ENCODE peak calls at places on chromosomes 6 and 20, in ten cellular contexts. One of them, this sample, is unnamed.

GRCh38 chr6:139439278-139439813 is 64.9 kb upstream of the CITED2 start:
- DNase-seq in cardiac muscle cell: no peak
- DNase-seq in AG09319: no peak
- DNase-seq in spleen: no peak
- DNase-seq in dorsolateral prefrontal cortex: no peak
- DNase-seq in RWPE1: peak
- DNase-seq in B cell: no peak
- DNase-seq in MM.1S: no peak
- DNase-seq in AG04449: no peak
- DNase-seq in upper lobe of right lung: no peak
- DNase-seq in this sample: no peak

GRCh38 chr20:63945921-63946920 is 10.0 kb downstream of the UCKL1 start:
- DNase-seq in AG09319: no peak
- DNase-seq in MM.1S: no peak
- DNase-seq in upper lobe of right lung: no peak
- DNase-seq in B cell: no peak
- DNase-seq in dorsolateral prefrontal cortex: peak
- DNase-seq in AG04449: no peak
- DNase-seq in RWPE1: no peak
- DNase-seq in cardiac muscle cell: no peak
- DNase-seq in spleen: peak
- DNase-seq in this sample: no peak

GRCh38 chr6:47235964-47236760 is 73.5 kb downstream of the TNFRSF21 start:
- DNase-seq in AG09319: no peak
- DNase-seq in spleen: no peak
- DNase-seq in AG04449: no peak
- DNase-seq in upper lobe of right lung: no peak
- DNase-seq in MM.1S: no peak
- DNase-seq in RWPE1: no peak
- DNase-seq in dorsolateral prefrontal cortex: no peak
- DNase-seq in B cell: no peak
- DNase-seq in cardiac muscle cell: peak
- DNase-seq in this sample: no peak

GRCh38 chr6:158476389-158476788 is 83.5 kb upstream of the TMEM181 start:
- DNase-seq in cardiac muscle cell: no peak
- DNase-seq in B cell: no peak
- DNase-seq in upper lobe of right lung: no peak
- DNase-seq in RWPE1: no peak
- DNase-seq in spleen: no peak
- DNase-seq in MM.1S: no peak
- DNase-seq in AG04449: no peak
- DNase-seq in AG09319: no peak
- DNase-seq in dorsolateral prefrontal cortex: peak
- DNase-seq in this sample: no peak

GRCh38 chr20:42204261-42204660 is 586.1 kb upstream of the CHD6 start:
- DNase-seq in RWPE1: no peak
- DNase-seq in AG04449: no peak
- DNase-seq in B cell: no peak
- DNase-seq in spleen: no peak
- DNase-seq in cardiac muscle cell: peak
- DNase-seq in dorsolateral prefrontal cortex: no peak
- DNase-seq in AG09319: no peak
- DNase-seq in MM.1S: no peak
- DNase-seq in upper lobe of right lung: no peak
- DNase-seq in this sample: no peak

GRCh38 chr6:9494864-9495263 is 920.0 kb downstream of the TFAP2A start:
- DNase-seq in spleen: no peak
- DNase-seq in dorsolateral prefrontal cortex: no peak
- DNase-seq in cardiac muscle cell: no peak
- DNase-seq in AG09319: no peak
- DNase-seq in MM.1S: no peak
- DNase-seq in AG04449: no peak
- DNase-seq in RWPE1: no peak
- DNase-seq in B cell: no peak
- DNase-seq in upper lobe of right lung: no peak
- DNase-seq in this sample: no peak

GRCh38 chr6:145480024-145480423 is 255.3 kb downstream of the EPM2A start:
- DNase-seq in MM.1S: no peak
- DNase-seq in AG09319: no peak
- DNase-seq in dorsolateral prefrontal cortex: no peak
- DNase-seq in cardiac muscle cell: no peak
- DNase-seq in upper lobe of right lung: no peak
- DNase-seq in spleen: no peak
- DNase-seq in RWPE1: no peak
- DNase-seq in B cell: no peak
- DNase-seq in AG04449: no peak
- DNase-seq in this sample: no peak

GRCh38 chr6:110513001-110513400 is 36.6 kb upstream of the SLC22A16 start:
- DNase-seq in upper lobe of right lung: no peak
- DNase-seq in spleen: no peak
- DNase-seq in B cell: no peak
- DNase-seq in AG04449: no peak
- DNase-seq in RWPE1: no peak
- DNase-seq in dorsolateral prefrontal cortex: no peak
- DNase-seq in cardiac muscle cell: no peak
- DNase-seq in AG09319: no peak
- DNase-seq in MM.1S: no peak
- DNase-seq in this sample: no peak

GRCh38 chr6:56946368-56946767 is 8.5 kb upstream of the BEND6 start:
- DNase-seq in cardiac muscle cell: no peak
- DNase-seq in RWPE1: no peak
- DNase-seq in AG09319: no peak
- DNase-seq in upper lobe of right lung: no peak
- DNase-seq in AG04449: no peak
- DNase-seq in B cell: no peak
- DNase-seq in spleen: no peak
- DNase-seq in MM.1S: no peak
- DNase-seq in dorsolateral prefrontal cortex: no peak
- DNase-seq in this sample: no peak

GRCh38 chr6:56949925-56950495 is 4.9 kb upstream of the BEND6 start:
- DNase-seq in cardiac muscle cell: no peak
- DNase-seq in B cell: no peak
- DNase-seq in dorsolateral prefrontal cortex: no peak
- DNase-seq in MM.1S: no peak
- DNase-seq in RWPE1: no peak
- DNase-seq in upper lobe of right lung: no peak
- DNase-seq in AG09319: no peak
- DNase-seq in spleen: no peak
- DNase-seq in AG04449: no peak
- DNase-seq in this sample: no peak

GRCh38 chr6:56944651-56945050 is 10.3 kb upstream of the BEND6 start:
- DNase-seq in AG04449: no peak
- DNase-seq in dorsolateral prefrontal cortex: no peak
- DNase-seq in upper lobe of right lung: no peak
- DNase-seq in MM.1S: no peak
- DNase-seq in B cell: no peak
- DNase-seq in spleen: no peak
- DNase-seq in AG09319: no peak
- DNase-seq in RWPE1: no peak
- DNase-seq in cardiac muscle cell: no peak
- DNase-seq in this sample: no peak

GRCh38 chr6:56949261-56949660 is 5.6 kb upstream of the BEND6 start:
- DNase-seq in cardiac muscle cell: no peak
- DNase-seq in upper lobe of right lung: no peak
- DNase-seq in B cell: no peak
- DNase-seq in dorsolateral prefrontal cortex: no peak
- DNase-seq in spleen: no peak
- DNase-seq in AG09319: no peak
- DNase-seq in AG04449: no peak
- DNase-seq in MM.1S: no peak
- DNase-seq in RWPE1: no peak
- DNase-seq in this sample: no peak

DNA sequence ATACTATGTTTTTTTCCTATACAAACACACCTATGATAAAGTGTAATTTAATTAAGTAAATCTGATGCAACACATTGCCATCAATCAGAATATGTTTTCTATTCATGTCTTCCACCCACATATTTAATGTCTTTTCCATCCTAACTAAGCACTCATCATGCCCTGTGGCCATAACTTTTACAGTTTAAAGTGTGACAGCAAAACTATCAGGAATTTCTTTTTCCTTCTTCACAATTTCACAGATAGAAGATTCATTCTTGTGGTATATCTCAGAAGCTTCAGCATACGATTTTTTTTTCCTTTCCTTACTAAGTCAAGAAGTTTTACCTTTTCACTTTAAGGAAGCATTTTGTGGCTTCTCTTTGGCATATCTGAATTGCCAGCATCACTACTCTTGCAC is 7.0 kb upstream of the BEND6 start:
- DNase-seq in dorsolateral prefrontal cortex: no peak
- DNase-seq in AG09319: no peak
- DNase-seq in MM.1S: no peak
- DNase-seq in B cell: no peak
- DNase-seq in cardiac muscle cell: no peak
- DNase-seq in upper lobe of right lung: no peak
- DNase-seq in AG04449: no peak
- DNase-seq in spleen: no peak
- DNase-seq in RWPE1: no peak
- DNase-seq in this sample: no peak
- TF ChIP-seq CTCF in dorsolateral prefrontal cortex: no peak
- TF ChIP-seq CTCF in AG09319: no peak
- TF ChIP-seq CTCF in MM.1S: no peak
- TF ChIP-seq CTCF in B cell: no peak
- TF ChIP-seq CTCF in cardiac muscle cell: no peak
- TF ChIP-seq CTCF in upper lobe of right lung: no peak
- TF ChIP-seq CTCF in AG04449: no peak
- TF ChIP-seq CTCF in spleen: no peak
- TF ChIP-seq CTCF in RWPE1: no peak
- TF ChIP-seq CTCF in this sample: no peak

DNA sequence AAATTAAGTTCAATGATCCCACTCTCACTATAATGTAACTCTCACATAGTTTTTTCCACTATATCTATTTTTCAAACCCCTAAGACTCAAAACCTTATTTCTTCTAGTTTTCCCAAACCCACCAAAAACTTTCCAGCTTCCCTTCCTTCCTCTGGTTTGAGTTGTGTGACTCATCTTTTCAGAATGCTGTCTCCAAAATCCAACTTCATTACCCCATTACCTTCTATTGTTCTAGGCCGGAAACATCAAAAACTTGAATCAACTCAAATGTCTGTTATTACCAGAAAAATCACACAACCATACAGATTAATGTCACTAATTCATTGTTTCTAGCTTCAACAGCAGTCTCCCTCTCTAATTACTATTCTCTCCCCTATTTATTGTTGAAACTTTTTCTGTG is 1090.3 kb downstream of the HACE1 start:
- DNase-seq in RWPE1: no peak
- DNase-seq in dorsolateral prefrontal cortex: no peak
- DNase-seq in AG04449: no peak
- DNase-seq in MM.1S: no peak
- DNase-seq in AG09319: no peak
- DNase-seq in upper lobe of right lung: no peak
- DNase-seq in B cell: no peak
- DNase-seq in cardiac muscle cell: no peak
- DNase-seq in spleen: no peak
- DNase-seq in this sample: no peak
- TF ChIP-seq CTCF in RWPE1: no peak
- TF ChIP-seq CTCF in dorsolateral prefrontal cortex: no peak
- TF ChIP-seq CTCF in AG04449: no peak
- TF ChIP-seq CTCF in MM.1S: no peak
- TF ChIP-seq CTCF in AG09319: no peak
- TF ChIP-seq CTCF in upper lobe of right lung: no peak
- TF ChIP-seq CTCF in B cell: no peak
- TF ChIP-seq CTCF in cardiac muscle cell: no peak
- TF ChIP-seq CTCF in spleen: no peak
- TF ChIP-seq CTCF in this sample: no peak

GRCh38 chr6:53100561-53100960 is 35.4 kb downstream of the FBXO9 start:
- DNase-seq in MM.1S: no peak
- DNase-seq in RWPE1: no peak
- DNase-seq in B cell: no peak
- DNase-seq in AG04449: peak
- DNase-seq in AG09319: no peak
- DNase-seq in spleen: no peak
- DNase-seq in cardiac muscle cell: no peak
- DNase-seq in dorsolateral prefrontal cortex: no peak
- DNase-seq in upper lobe of right lung: no peak
- DNase-seq in this sample: no peak

GRCh38 chr6:53101006-53101405 is 35.8 kb downstream of the FBXO9 start:
- DNase-seq in dorsolateral prefrontal cortex: no peak
- DNase-seq in AG04449: no peak
- DNase-seq in MM.1S: no peak
- DNase-seq in spleen: no peak
- DNase-seq in cardiac muscle cell: no peak
- DNase-seq in upper lobe of right lung: no peak
- DNase-seq in B cell: no peak
- DNase-seq in RWPE1: no peak
- DNase-seq in AG09319: no peak
- DNase-seq in this sample: no peak

GRCh38 chr6:53107091-53107490 is 41.5 kb downstream of the GCM1 start:
- DNase-seq in AG09319: no peak
- DNase-seq in RWPE1: no peak
- DNase-seq in dorsolateral prefrontal cortex: no peak
- DNase-seq in AG04449: no peak
- DNase-seq in spleen: no peak
- DNase-seq in upper lobe of right lung: no peak
- DNase-seq in B cell: no peak
- DNase-seq in cardiac muscle cell: no peak
- DNase-seq in MM.1S: no peak
- DNase-seq in this sample: no peak

GRCh38 chr6:53104916-53105315 is 39.7 kb downstream of the FBXO9 start:
- DNase-seq in spleen: no peak
- DNase-seq in MM.1S: no peak
- DNase-seq in dorsolateral prefrontal cortex: no peak
- DNase-seq in AG04449: no peak
- DNase-seq in B cell: no peak
- DNase-seq in cardiac muscle cell: no peak
- DNase-seq in AG09319: no peak
- DNase-seq in upper lobe of right lung: no peak
- DNase-seq in RWPE1: no peak
- DNase-seq in this sample: no peak

GRCh38 chr6:53103993-53104675 is 38.9 kb downstream of the FBXO9 start:
- DNase-seq in dorsolateral prefrontal cortex: no peak
- DNase-seq in upper lobe of right lung: no peak
- DNase-seq in AG04449: no peak
- DNase-seq in MM.1S: peak
- DNase-seq in cardiac muscle cell: peak
- DNase-seq in RWPE1: no peak
- DNase-seq in AG09319: no peak
- DNase-seq in B cell: peak
- DNase-seq in spleen: no peak
- DNase-seq in this sample: no peak
- TF ChIP-seq CTCF in dorsolateral prefrontal cortex: no peak
- TF ChIP-seq CTCF in upper lobe of right lung: no peak
- TF ChIP-seq CTCF in AG04449: no peak
- TF ChIP-seq CTCF in MM.1S: peak
- TF ChIP-seq CTCF in cardiac muscle cell: peak
- TF ChIP-seq CTCF in RWPE1: no peak
- TF ChIP-seq CTCF in AG09319: no peak
- TF ChIP-seq CTCF in B cell: peak
- TF ChIP-seq CTCF in spleen: no peak
- TF ChIP-seq CTCF in this sample: peak

DNA sequence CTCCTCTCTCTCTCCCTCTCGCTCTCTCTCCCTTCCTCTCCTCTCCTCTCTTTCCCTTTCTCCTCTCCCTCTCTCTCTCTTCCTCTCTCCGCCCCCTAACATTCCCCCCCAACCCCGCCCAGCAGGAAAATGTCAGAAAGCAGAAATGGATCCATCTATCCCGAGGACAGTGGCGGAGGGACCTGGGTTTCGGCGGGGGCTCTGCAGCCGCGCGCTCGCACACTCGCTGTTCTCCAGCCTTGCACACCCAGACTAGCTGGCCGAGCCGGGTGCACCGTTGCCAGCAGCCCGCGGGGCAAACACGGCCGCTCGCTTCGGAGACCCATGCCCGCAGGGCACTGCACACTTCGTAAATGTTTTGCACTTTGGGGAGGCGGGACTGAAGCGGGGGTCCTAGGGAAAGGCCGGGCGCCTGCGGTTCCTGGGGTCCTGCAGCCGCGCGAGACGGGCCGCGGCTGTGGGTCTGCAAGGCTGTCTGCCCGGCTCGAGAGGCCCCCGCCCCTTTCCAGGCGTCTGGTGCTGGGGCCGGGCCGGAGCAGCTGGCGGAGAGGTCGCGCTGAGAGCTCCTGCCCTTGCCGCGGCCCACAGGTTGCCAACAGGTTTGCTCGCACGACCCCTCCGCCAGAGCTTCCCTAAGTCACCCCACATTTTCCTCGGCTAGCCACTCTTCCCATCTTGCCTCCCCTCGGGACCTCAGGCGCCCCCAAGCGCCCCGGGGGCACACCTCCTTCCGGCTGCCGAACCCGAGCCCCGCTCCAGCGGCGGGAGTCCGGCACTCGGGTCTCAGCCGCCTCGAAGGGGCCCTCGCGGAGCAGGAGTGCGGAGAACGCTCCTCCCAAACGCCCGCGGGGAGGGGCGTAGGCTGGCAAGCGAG is 818 bp upstream of the MDGA1 start:
- DNase-seq in MM.1S: peak
- DNase-seq in AG09319: no peak
- DNase-seq in AG04449: no peak
- DNase-seq in upper lobe of right lung: peak
- DNase-seq in RWPE1: peak
- DNase-seq in spleen: peak
- DNase-seq in dorsolateral prefrontal cortex: peak
- DNase-seq in cardiac muscle cell: peak
- DNase-seq in B cell: peak
- DNase-seq in this sample: peak
- TF ChIP-seq CTCF in MM.1S: peak
- TF ChIP-seq CTCF in AG09319: no peak
- TF ChIP-seq CTCF in AG04449: no peak
- TF ChIP-seq CTCF in upper lobe of right lung: no peak
- TF ChIP-seq CTCF in RWPE1: no peak
- TF ChIP-seq CTCF in spleen: peak
- TF ChIP-seq CTCF in dorsolateral prefrontal cortex: no peak
- TF ChIP-seq CTCF in cardiac muscle cell: no peak
- TF ChIP-seq CTCF in B cell: no peak
- TF ChIP-seq CTCF in this sample: no peak